ENCODE peak calls at places on chromosomes 12 and 14, in four cellular contexts. S is esophagus squamous epithelium, T is HepG2, Z is hepatocyte. U is an unnamed sample.

GRCh38 chr12:122862872-122863701 is 27.8 kb downstream of the HIP1R start:
- DNase-seq in S (no peak), Z (peak; percentile 88), T (peak; percentile 78), U (peak; percentile 57)

GRCh38 chr12:92597997-92598396 is 104.8 kb upstream of the PLEKHG7 start:
- DNase-seq in S (no peak), T (no peak), Z (no peak), U (no peak)

GRCh38 chr12:102480401-102480800 is at the start of gene IGF1:
- DNase-seq in T (no peak), Z (peak; percentile 41), S (no peak), U (no peak)

GRCh38 chr14:22791302-22791701 is 23.9 kb downstream of the SLC7A7 start:
- DNase-seq in S (no peak), Z (peak; percentile 73), T (no peak), U (no peak)

GRCh38 chr12:131950182-131950913 is 606 bp downstream of the EP400 start:
- DNase-seq in Z (peak; percentile 60), S (no peak), T (no peak), U (peak; percentile 87)

GRCh38 chr12:111434680-111435338 is 29.1 kb downstream of the SH2B3 start:
- DNase-seq in S (no peak), T (no peak), Z (peak; percentile 47), U (no peak)

GRCh38 chr12:70150230-70150629 is 93.0 kb upstream of the CNOT2 start:
- DNase-seq in Z (no peak), S (no peak), T (no peak), U (no peak)

GRCh38 chr12:132264086-132265010 is 65.0 kb downstream of the GALNT9 start:
- DNase-seq in T (no peak), Z (no peak), S (no peak), U (peak; percentile 87)

GRCh38 chr12:122646568-122647220 is 56.5 kb downstream of the HCAR2 start:
- DNase-seq in S (no peak), T (no peak), Z (no peak), U (no peak)

GRCh38 chr12:68779280-68779679 is 28.7 kb upstream of the MDM2 start:
- DNase-seq in S (no peak), T (no peak), Z (no peak), U (no peak)

GRCh38 chr12:131869871-131870418 is 24.5 kb upstream of the ULK1 start:
- DNase-seq in T (no peak), Z (no peak), S (no peak), U (peak; percentile 47)

GRCh38 chr14:87229131-87229530 is 763.9 kb downstream of the GALC start:
- DNase-seq in Z (no peak), T (no peak), S (no peak), U (no peak)

GRCh38 chr12:12990700-12991468 is 9.2 kb downstream of the HEBP1 start:
- DNase-seq in T (no peak), S (no peak), Z (peak; percentile 24), U (no peak)

GRCh38 chr12:53942467-53942997 is 3.9 kb downstream of the HOXC13 start:
- DNase-seq in T (no peak), Z (no peak), S (no peak), U (no peak)

GRCh38 chr12:53944907-53945847 is 6.5 kb downstream of the HOXC13 start:
- DNase-seq in S (no peak), T (no peak), Z (no peak), U (peak; percentile 78)

GRCh38 chr12:53941187-53941586 is 2.6 kb downstream of the HOXC13 start:
- DNase-seq in T (no peak), Z (no peak), S (no peak), U (peak; percentile 5)

GRCh38 chr12:53941750-53942149 is 3.1 kb downstream of the HOXC13 start:
- DNase-seq in T (no peak), Z (no peak), S (no peak), U (peak; percentile 11)

DNA sequence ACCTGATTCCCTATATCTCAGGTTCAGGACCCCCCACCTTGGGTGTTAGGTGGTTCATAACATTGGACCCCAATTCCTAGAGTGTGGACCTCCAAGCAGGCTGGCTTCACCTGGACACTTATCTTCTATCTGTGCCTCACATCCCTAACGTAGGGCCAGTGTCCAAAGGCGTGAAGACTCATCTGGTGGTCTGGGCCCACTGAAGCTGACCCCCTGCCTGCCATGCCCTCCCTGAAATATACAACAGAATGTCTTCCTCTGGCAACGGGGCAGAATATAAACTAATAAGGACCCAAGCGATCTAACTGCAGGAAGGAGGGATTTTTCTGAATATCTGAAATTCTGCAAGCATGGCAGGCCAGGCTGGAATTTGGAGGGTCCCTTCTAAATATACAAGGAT is 5.6 kb downstream of the HOXC13 start:
- DNase-seq in Z (no peak), T (no peak), S (no peak), U (peak; percentile 25)
- H3K27me3 ChIP-seq in Z (peaks cover 99% of the 10 kb centered on the region), T (peaks cover 78% of the 10 kb centered on the region), S (peaks cover 100% of the 10 kb centered on the region), U (peaks cover 100% of the 10 kb centered on the region)

DNA sequence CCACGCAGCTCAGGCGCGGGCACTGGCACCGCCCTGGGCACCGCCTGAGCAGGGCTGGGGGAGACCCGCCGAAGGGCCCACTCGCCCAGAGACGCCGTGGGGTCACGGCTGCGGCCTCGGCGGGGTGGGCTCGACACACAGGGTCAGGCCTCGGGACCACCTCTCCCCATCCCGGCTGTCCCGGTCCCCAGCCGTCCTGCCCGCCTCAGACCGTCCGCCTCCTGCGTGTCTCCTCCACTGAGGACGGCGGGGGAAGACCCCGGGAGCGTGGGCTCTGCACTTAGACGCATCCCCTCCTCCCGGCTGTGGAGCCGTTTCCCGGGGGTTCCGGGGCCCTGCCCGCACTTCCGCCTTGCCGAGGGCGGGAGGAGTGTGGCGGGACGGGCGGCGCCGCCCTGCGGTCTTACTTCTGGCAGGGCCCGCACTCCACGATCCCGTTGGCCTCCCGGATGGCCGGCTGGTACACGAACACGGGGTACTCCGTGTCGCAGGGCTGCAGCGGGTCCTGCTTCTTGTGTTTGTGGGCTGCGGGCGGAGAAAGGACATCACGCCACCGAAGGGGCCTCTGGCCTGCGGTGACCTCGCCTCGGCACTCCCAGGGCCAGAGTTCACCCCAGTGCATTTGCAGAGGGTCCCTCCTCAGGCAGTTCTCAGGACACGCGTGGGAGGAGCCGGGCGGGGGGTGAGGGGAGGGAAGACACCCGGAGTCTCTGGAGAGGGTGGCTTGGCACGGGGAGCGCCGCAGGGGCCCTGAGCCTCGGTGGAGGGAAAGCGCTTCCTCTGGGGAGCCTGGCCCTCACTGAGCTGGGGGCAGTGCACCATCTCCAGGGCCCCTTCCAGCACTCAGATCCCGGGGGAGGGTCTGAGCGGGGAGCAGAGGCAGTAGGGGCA is 23.1 kb upstream of the LRTM2 start:
- DNase-seq in S (no peak), T (no peak), Z (no peak), U (peak; percentile 69)
- H3K4me3 ChIP-seq in S (peak overlapping the region; percentile 79), T (no peak overlapping the region), Z (no peak overlapping the region), U (peak overlapping the region; percentile 51)

DNA sequence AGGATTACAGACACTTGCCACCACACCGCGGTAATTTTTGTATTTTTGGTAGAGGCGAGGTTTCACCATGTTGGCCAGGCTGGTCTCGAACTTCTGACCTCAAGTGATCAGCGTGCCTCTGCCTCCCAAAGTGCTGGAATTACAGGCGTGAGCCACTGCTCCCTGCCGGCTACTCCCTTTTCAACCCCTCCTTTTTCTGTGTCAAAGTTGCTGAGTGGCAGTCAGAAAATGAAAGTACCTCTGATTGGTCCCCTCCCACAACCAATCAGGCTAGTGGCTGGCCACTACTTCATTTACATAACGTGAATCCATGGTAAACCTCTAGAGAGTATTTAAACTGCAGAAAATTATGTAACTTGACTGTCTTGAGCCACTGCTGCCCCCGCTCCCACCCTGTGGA is 5.9 kb downstream of the RESF1 start:
- DNase-seq in Z (no peak), T (no peak), S (no peak), U (peak; percentile 35)
- H3K36me3 ChIP-seq in Z (no peaks in the 10 kb centered on the region), T (peaks cover 1% of the 10 kb centered on the region), S (peaks cover 68% of the 10 kb centered on the region), U (peaks cover 23% of the 10 kb centered on the region)

DNA sequence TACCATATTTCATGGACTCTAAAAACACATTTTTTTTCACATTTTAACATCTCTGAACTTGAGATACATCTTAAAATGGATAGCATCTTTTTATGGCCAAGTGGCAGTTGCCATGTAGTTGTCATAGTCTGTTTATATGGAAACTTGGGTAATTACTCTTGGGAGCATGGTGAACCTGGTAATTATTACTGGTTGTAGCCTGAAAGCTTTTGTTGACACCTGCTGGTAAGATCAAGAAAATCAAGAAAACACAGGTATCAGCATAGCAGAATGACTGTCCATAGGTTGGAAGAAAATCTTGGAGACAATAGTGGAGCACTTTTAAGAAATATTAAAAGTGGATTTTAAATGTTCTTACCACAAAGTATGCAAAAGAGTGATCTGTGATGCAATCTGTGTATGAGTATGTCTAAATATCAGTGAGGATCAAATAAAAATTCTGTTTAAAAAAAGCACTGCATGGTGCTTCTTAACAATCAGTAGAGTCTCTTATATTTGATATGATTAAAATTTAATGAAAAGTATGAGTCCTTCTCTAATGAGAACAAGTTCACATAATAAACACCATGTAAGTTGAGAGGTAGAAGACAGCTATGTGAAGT is 44.2 kb downstream of the TTC8 start:
- DNase-seq in S (no peak), Z (peak; percentile 19), T (peak; percentile 12), U (no peak)
- H3K27me3 ChIP-seq in S (no peaks in the 10 kb centered on the region), Z (no peaks in the 10 kb centered on the region), T (no peaks in the 10 kb centered on the region), U (no peaks in the 10 kb centered on the region)

GRCh38 chr14:72217164-72217563 is 284.9 kb downstream of the RGS6 start:
- DNase-seq in T (no peak), S (no peak), Z (no peak), U (no peak)

DNA sequence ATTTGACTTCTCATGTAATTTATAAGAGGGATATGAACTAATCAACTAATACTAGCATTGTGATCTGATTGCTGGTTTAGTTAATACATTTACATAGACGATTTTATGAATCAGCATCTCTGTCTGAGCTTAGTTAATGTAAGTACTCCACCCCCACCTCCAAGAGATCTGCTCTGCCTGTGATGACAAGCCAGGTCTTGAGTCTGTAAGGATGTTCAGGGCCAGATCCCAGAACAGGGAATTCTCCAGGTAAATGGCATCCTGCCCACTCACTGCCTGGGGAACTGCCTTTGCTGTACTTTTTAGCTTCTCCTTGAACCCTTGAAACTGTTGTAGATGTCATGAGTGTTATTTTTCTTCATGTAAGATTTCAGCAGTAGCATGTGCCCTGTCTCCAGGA is 289.8 kb downstream of the RGS6 start:
- DNase-seq in T (no peak), S (no peak), Z (no peak), U (no peak)
- H3K4me3 ChIP-seq in T (no peak overlapping the region), S (no peak overlapping the region), Z (no peak overlapping the region), U (no peak overlapping the region)

GRCh38 chr12:113268621-113269020 is 47.4 kb downstream of the TPCN1 start:
- DNase-seq in S (no peak), Z (no peak), T (no peak), U (no peak)
- H3K36me3 ChIP-seq in S (peaks cover 84% of the 10 kb centered on the region), Z (no peaks in the 10 kb centered on the region), T (peaks cover 5% of the 10 kb centered on the region), U (peaks cover 6% of the 10 kb centered on the region)

U was measured in H7.